ENCODE peak calls at places on chromosomes 16 and 17, in seven cellular contexts. One of them, this sample, is unnamed.

GRCh38 chr16:69115361-69115760 is 9.9 kb downstream of the HAS3 start:
- DNase-seq in aorta: no peak
- DNase-seq in HEK293T: no peak
- DNase-seq in neural progenitor cell: no peak
- DNase-seq in AG10803: no peak
- DNase-seq in WTC11: peak
- DNase-seq in ovary: no peak
- DNase-seq in this sample: no peak

GRCh38 chr16:83520596-83520995 is 287.2 kb upstream of the HSBP1 start:
- DNase-seq in WTC11: no peak
- DNase-seq in ovary: no peak
- DNase-seq in AG10803: no peak
- DNase-seq in HEK293T: no peak
- DNase-seq in aorta: no peak
- DNase-seq in neural progenitor cell: no peak
- DNase-seq in this sample: no peak

GRCh38 chr16:12998376-12999085 is 97.1 kb downstream of the SHISA9 start:
- DNase-seq in WTC11: no peak
- DNase-seq in HEK293T: no peak
- DNase-seq in ovary: no peak
- DNase-seq in AG10803: no peak
- DNase-seq in aorta: no peak
- DNase-seq in neural progenitor cell: no peak
- DNase-seq in this sample: no peak

GRCh38 chr17:76239538-76240274 is 587 bp downstream of the RNF157 start:
- DNase-seq in WTC11: peak
- DNase-seq in HEK293T: no peak
- DNase-seq in AG10803: no peak
- DNase-seq in ovary: peak
- DNase-seq in neural progenitor cell: peak
- DNase-seq in aorta: peak
- DNase-seq in this sample: no peak

GRCh38 chr17:17072546-17072945 is 30.3 kb downstream of the MPRIP start:
- DNase-seq in neural progenitor cell: no peak
- DNase-seq in AG10803: no peak
- DNase-seq in aorta: peak
- DNase-seq in ovary: no peak
- DNase-seq in HEK293T: no peak
- DNase-seq in WTC11: no peak
- DNase-seq in this sample: no peak

GRCh38 chr17:39867891-39868553 is at the start of gene ZPBP2:
- DNase-seq in ovary: no peak
- DNase-seq in neural progenitor cell: no peak
- DNase-seq in WTC11: no peak
- DNase-seq in AG10803: no peak
- DNase-seq in aorta: no peak
- DNase-seq in HEK293T: no peak
- DNase-seq in this sample: no peak

GRCh38 chr17:74380086-74380958 is 13.0 kb downstream of the GPR142 start:
- DNase-seq in ovary: no peak
- DNase-seq in HEK293T: no peak
- DNase-seq in neural progenitor cell: peak
- DNase-seq in AG10803: no peak
- DNase-seq in WTC11: no peak
- DNase-seq in aorta: no peak
- DNase-seq in this sample: peak

GRCh38 chr16:78257376-78257728 is 157.9 kb downstream of the WWOX start:
- DNase-seq in WTC11: no peak
- DNase-seq in HEK293T: peak
- DNase-seq in ovary: no peak
- DNase-seq in aorta: no peak
- DNase-seq in AG10803: no peak
- DNase-seq in neural progenitor cell: peak
- DNase-seq in this sample: no peak

GRCh38 chr16:54817432-54817831 is 113.2 kb upstream of the IRX5 start:
- DNase-seq in HEK293T: peak
- DNase-seq in WTC11: no peak
- DNase-seq in AG10803: peak
- DNase-seq in aorta: no peak
- DNase-seq in ovary: no peak
- DNase-seq in neural progenitor cell: peak
- DNase-seq in this sample: no peak

GRCh38 chr17:50892101-50892776 is 26.1 kb upstream of the TOB1 start:
- DNase-seq in aorta: no peak
- DNase-seq in WTC11: no peak
- DNase-seq in ovary: no peak
- DNase-seq in HEK293T: no peak
- DNase-seq in neural progenitor cell: no peak
- DNase-seq in AG10803: no peak
- DNase-seq in this sample: no peak

GRCh38 chr17:68431661-68432071 is 25.6 kb downstream of the WIPI1 start:
- DNase-seq in AG10803: no peak
- DNase-seq in neural progenitor cell: peak
- DNase-seq in HEK293T: peak
- DNase-seq in ovary: no peak
- DNase-seq in aorta: no peak
- DNase-seq in WTC11: peak
- DNase-seq in this sample: peak

GRCh38 chr17:49674507-49674906 is 3.4 kb downstream of the SPOP start:
- DNase-seq in neural progenitor cell: no peak
- DNase-seq in HEK293T: no peak
- DNase-seq in AG10803: no peak
- DNase-seq in WTC11: no peak
- DNase-seq in ovary: no peak
- DNase-seq in aorta: no peak
- DNase-seq in this sample: no peak

GRCh38 chr17:7284911-7285310 is 3.4 kb downstream of the SLC2A4 start:
- DNase-seq in ovary: no peak
- DNase-seq in AG10803: no peak
- DNase-seq in aorta: no peak
- DNase-seq in neural progenitor cell: no peak
- DNase-seq in WTC11: no peak
- DNase-seq in HEK293T: no peak
- DNase-seq in this sample: no peak

GRCh38 chr17:18319604-18320256 is 4.6 kb downstream of the SMCR8 start:
- DNase-seq in WTC11: peak
- DNase-seq in HEK293T: peak
- DNase-seq in neural progenitor cell: peak
- DNase-seq in ovary: peak
- DNase-seq in aorta: no peak
- DNase-seq in AG10803: peak
- DNase-seq in this sample: no peak

GRCh38 chr16:83826146-83826913 is 18.6 kb downstream of the HSBP1 start:
- DNase-seq in HEK293T: peak
- DNase-seq in WTC11: peak
- DNase-seq in aorta: peak
- DNase-seq in AG10803: peak
- DNase-seq in neural progenitor cell: peak
- DNase-seq in ovary: peak
- DNase-seq in this sample: peak

GRCh38 chr17:7466644-7467341 is 12.6 kb downstream of the ZBTB4 start:
- DNase-seq in aorta: peak
- DNase-seq in ovary: peak
- DNase-seq in neural progenitor cell: no peak
- DNase-seq in HEK293T: no peak
- DNase-seq in WTC11: no peak
- DNase-seq in AG10803: peak
- DNase-seq in this sample: no peak

GRCh38 chr17:15406081-15406480 is 61.3 kb downstream of the CDRT4 start:
- DNase-seq in AG10803: no peak
- DNase-seq in HEK293T: no peak
- DNase-seq in ovary: no peak
- DNase-seq in neural progenitor cell: no peak
- DNase-seq in aorta: no peak
- DNase-seq in WTC11: no peak
- DNase-seq in this sample: no peak

GRCh38 chr16:30090607-30091332 is 954 bp downstream of the TBX6 start:
- DNase-seq in aorta: no peak
- DNase-seq in HEK293T: no peak
- DNase-seq in WTC11: no peak
- DNase-seq in ovary: no peak
- DNase-seq in neural progenitor cell: no peak
- DNase-seq in AG10803: no peak
- DNase-seq in this sample: no peak

GRCh38 chr16:58399718-58400633 is 7.7 kb downstream of the GINS3 start:
- DNase-seq in AG10803: no peak
- DNase-seq in ovary: no peak
- DNase-seq in aorta: no peak
- DNase-seq in HEK293T: no peak
- DNase-seq in WTC11: no peak
- DNase-seq in neural progenitor cell: no peak
- DNase-seq in this sample: no peak

GRCh38 chr17:74190807-74191206 is 12.7 kb upstream of the RPL38 start:
- DNase-seq in AG10803: no peak
- DNase-seq in HEK293T: no peak
- DNase-seq in ovary: no peak
- DNase-seq in aorta: no peak
- DNase-seq in WTC11: peak
- DNase-seq in neural progenitor cell: peak
- DNase-seq in this sample: no peak

GRCh38 chr16:85048921-85049562 is 21.4 kb downstream of the KIAA0513 start:
- DNase-seq in aorta: no peak
- DNase-seq in neural progenitor cell: no peak
- DNase-seq in AG10803: no peak
- DNase-seq in ovary: no peak
- DNase-seq in HEK293T: no peak
- DNase-seq in WTC11: no peak
- DNase-seq in this sample: no peak

GRCh38 chr16:1734123-1734522 is 28.1 kb downstream of the MAPK8IP3 start:
- DNase-seq in neural progenitor cell: no peak
- DNase-seq in WTC11: no peak
- DNase-seq in aorta: no peak
- DNase-seq in ovary: no peak
- DNase-seq in AG10803: no peak
- DNase-seq in HEK293T: no peak
- DNase-seq in this sample: no peak

GRCh38 chr16:64865037-64865696 is 256.7 kb downstream of the CDH11 start:
- DNase-seq in HEK293T: no peak
- DNase-seq in WTC11: no peak
- DNase-seq in ovary: no peak
- DNase-seq in aorta: no peak
- DNase-seq in AG10803: no peak
- DNase-seq in neural progenitor cell: no peak
- DNase-seq in this sample: no peak

This sample was measured in HCT116.